ENCODE peak calls at places on chromosomes 16 and 17, in nine cellular contexts. M, C, Q, V, Y, Z, K, F and A are unnamed samples.

GRCh38 chr16:67563708-67564468 is 1.6 kb downstream of the CTCF start:
- DNase-seq in M (peak; percentile 48), C (peak; percentile 88), Q (no peak), V (peak; percentile 37), Y (peak; percentile 63), Z (no peak), K (peak; percentile 57), F (no peak), A (no peak)

GRCh38 chr16:79874391-79874790 is 273.9 kb upstream of the MAF start:
- DNase-seq in M (no peak), C (no peak), Q (no peak), V (no peak), Y (no peak), Z (no peak), K (no peak), F (no peak), A (no peak)

GRCh38 chr17:75774988-75775668 is 9.5 kb upstream of the UNK start:
- DNase-seq in M (peak; percentile 62), C (peak; percentile 44), Q (no peak), V (peak; percentile 72), Y (no peak), Z (no peak), K (no peak), F (no peak), A (no peak)

GRCh38 chr16:1062895-1063294 is 9.7 kb upstream of the SSTR5 start:
- DNase-seq in M (no peak), C (no peak), Q (no peak), V (no peak), Y (no peak), Z (no peak), K (no peak), F (no peak), A (no peak)

GRCh38 chr17:76635039-76635438 is 8.5 kb downstream of the ST6GALNAC1 start:
- DNase-seq in M (no peak), C (peak; percentile 58), Q (no peak), V (no peak), Y (no peak), Z (no peak), K (no peak), F (no peak), A (no peak)

GRCh38 chr16:64391009-64391663 is 730.7 kb downstream of the CDH11 start:
- DNase-seq in M (no peak), C (peak; percentile 57), Q (no peak), V (peak; percentile 72), Y (no peak), Z (no peak), K (no peak), F (no peak), A (no peak)

GRCh38 chr17:411416-412120 is 59.0 kb upstream of the RPH3AL start:
- DNase-seq in M (no peak), C (no peak), Q (no peak), V (no peak), Y (no peak), Z (no peak), K (no peak), F (no peak), A (no peak)

GRCh38 chr16:22077700-22078313 is 14.5 kb upstream of the VWA3A start:
- DNase-seq in M (peak; percentile 87), C (peak; percentile 60), Q (no peak), V (peak; percentile 66), Y (no peak), Z (peak; percentile 69), K (peak; percentile 26), F (peak; percentile 61), A (no peak)

GRCh38 chr16:10938321-10938720 is 3.9 kb downstream of the DEXI start:
- DNase-seq in M (no peak), C (no peak), Q (no peak), V (no peak), Y (no peak), Z (no peak), K (no peak), F (no peak), A (no peak)

GRCh38 chr17:77322534-77323412 is 182.0 kb downstream of the SEC14L1 start:
- DNase-seq in M (no peak), C (peak; percentile 99), Q (no peak), V (peak; percentile 99), Y (peak; percentile 98), Z (no peak), K (peak; percentile 95), F (peak; percentile 93), A (no peak)

GRCh38 chr16:88385831-88386815 is 3.4 kb downstream of the ZNF469 start:
- DNase-seq in M (no peak), C (no peak), Q (no peak), V (no peak), Y (no peak), Z (no peak), K (no peak), F (no peak), A (no peak)

GRCh38 chr17:73645050-73645871 is 1.0 kb upstream of the SDK2 start:
- DNase-seq in M (peak; percentile 75), C (no peak), Q (no peak), V (no peak), Y (no peak), Z (peak; percentile 66), K (no peak), F (peak; percentile 40), A (peak; percentile 81)

GRCh38 chr16:74030000-74030399 is 266.6 kb upstream of the PSMD7 start:
- DNase-seq in M (no peak), C (no peak), Q (no peak), V (no peak), Y (no peak), Z (no peak), K (no peak), F (no peak), A (no peak)

GRCh38 chr17:40124279-40125141 is 2.7 kb downstream of the MSL1 start:
- DNase-seq in M (peak; percentile 73), C (peak; percentile 48), Q (no peak), V (peak; percentile 15), Y (no peak), Z (no peak), K (no peak), F (no peak), A (no peak)

GRCh38 chr17:56125830-56126819 is 27.1 kb upstream of the ANKFN1 start:
- DNase-seq in M (peak; percentile 76), C (peak; percentile 74), Q (no peak), V (peak; percentile 39), Y (peak; percentile 43), Z (peak; percentile 18), K (peak; percentile 30), F (no peak), A (no peak)

GRCh38 chr16:56688762-56689161 is 6.5 kb downstream of the MT1X start:
- DNase-seq in M (no peak), C (no peak), Q (no peak), V (no peak), Y (no peak), Z (no peak), K (no peak), F (no peak), A (no peak)

GRCh38 chr16:19245326-19245925 is 40.1 kb upstream of the CLEC19A start:
- DNase-seq in M (peak; percentile 12), C (no peak), Q (no peak), V (no peak), Y (no peak), Z (no peak), K (no peak), F (no peak), A (no peak)

DNA sequence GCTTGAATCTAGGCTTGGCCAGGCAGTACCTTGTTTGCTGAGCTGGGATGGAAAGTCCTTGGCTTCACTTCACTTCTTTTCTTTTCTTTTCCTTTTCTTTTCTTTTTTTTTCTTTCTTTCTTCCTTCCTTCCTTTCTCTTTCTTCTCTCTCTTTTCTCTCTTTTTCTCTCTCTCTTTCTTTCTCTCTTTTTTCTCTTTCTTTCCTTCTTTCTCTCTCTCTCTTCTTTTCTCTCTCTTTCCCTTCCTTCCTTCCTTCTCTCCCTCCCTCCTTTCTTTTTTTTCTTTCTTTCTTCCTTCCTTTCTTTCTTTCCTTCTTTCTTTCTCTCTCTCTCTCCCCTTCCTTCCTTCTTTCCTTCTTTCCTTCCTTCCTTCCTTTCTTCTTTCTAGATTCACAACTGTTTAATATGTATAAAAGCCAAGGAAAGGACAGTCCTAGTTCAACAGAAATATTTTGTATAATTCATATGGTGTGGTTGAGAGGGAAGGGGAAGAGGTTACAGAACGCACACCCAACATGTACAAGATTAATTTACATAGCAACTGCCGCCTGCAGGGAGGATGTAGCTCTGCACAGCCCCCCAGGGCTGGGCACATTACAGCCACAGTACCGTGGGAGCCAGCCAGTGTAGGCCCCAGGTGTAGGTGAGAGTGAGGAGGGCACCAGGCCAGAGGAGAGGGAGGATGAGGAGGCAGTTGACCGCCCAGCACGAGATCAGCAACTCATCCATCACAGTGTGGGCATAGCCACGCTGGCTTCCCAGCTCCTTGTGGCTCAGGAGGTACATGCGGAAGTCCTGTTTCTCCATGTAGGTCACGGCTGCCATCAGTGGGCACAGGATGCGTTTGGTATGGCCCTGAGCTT is 9.7 kb upstream of the ITGB3 start:
- DNase-seq in M (no peak), C (no peak), Q (no peak), V (no peak), Y (no peak), Z (no peak), K (no peak), F (no peak), A (no peak)
- TF ChIP-seq CTCF in M (no peak), C (no peak), Q (no peak), V (no peak), Y (no peak), Z (no peak), K (no peak), F (no peak), A (no peak)

GRCh38 chr16:77782694-77783093 is 5.7 kb upstream of the VAT1L start:
- DNase-seq in M (peak; percentile 28), C (peak; percentile 46), Q (no peak), V (no peak), Y (no peak), Z (no peak), K (no peak), F (no peak), A (no peak)
- TF ChIP-seq CTCF in M (peak; percentile 64), C (peak; percentile 60), Q (peak; percentile 19), V (no peak), Y (peak; percentile 45), Z (peak; percentile 40), K (peak; percentile 51), F (no peak), A (peak; percentile 40)

GRCh38 chr17:36837616-36838272 is 99.5 kb upstream of the LHX1 start:
- DNase-seq in M (peak; percentile 78), C (no peak), Q (no peak), V (no peak), Y (no peak), Z (no peak), K (no peak), F (no peak), A (no peak)
- TF ChIP-seq CTCF in M (peak; percentile 11), C (no peak), Q (no peak), V (no peak), Y (peak; percentile 1), Z (no peak), K (no peak), F (no peak), A (peak; percentile 18)

DNA sequence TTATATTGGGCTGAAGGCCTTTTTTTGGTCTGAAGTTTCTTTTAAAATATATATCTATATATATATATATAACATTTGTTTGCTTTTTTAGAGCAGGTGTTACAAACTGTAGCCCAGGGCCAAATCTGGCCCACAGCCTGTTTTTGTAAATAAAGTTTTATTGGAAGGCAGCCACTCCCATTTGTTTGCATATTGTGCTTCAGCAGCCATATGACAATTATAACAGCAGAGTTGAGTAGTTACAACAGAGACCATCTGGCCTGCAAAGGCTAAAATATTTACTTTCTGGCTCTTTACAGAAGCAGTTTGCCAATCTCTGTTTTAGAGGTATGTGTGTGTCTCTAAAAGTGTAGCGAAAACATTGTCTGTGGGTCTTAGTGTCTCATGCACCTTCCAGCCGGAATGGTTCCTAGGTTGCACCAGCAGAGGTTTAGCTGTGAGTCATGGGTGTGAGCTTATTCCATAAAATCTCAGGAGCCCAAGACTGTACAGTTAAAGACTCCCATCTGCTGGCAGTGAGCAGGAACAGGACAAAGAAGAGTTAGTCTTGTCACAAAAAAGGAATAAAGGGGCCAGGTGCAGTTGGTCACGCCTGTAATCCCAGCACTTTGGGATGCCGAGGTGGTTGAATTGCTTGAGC is 23.8 kb downstream of the LCMT1 start:
- DNase-seq in M (no peak), C (peak; percentile 83), Q (no peak), V (peak; percentile 78), Y (no peak), Z (no peak), K (peak; percentile 63), F (peak; percentile 15), A (no peak)
- TF ChIP-seq CTCF in M (no peak), C (peak; percentile 71), Q (no peak), V (peak; percentile 67), Y (peak; percentile 64), Z (no peak), K (peak; percentile 67), F (peak; percentile 15), A (no peak)